ENCODE peak calls at places on chromosomes 1 and 21, in five cellular contexts. One of them, this sample, is unnamed.

GRCh38 chr1:199279872-199280649 is 641.2 kb downstream of the PTPRC start:
- DNase-seq in CD8-positive, alpha-beta T cell: no peak
- DNase-seq in dorsolateral prefrontal cortex: no peak
- DNase-seq in brain microvascular endothelial cell: peak
- DNase-seq in choroid plexus epithelial cell: peak
- DNase-seq in this sample: no peak

GRCh38 chr1:246355421-246356230 is 151.5 kb downstream of the SMYD3 start:
- DNase-seq in CD8-positive, alpha-beta T cell: no peak
- DNase-seq in dorsolateral prefrontal cortex: no peak
- DNase-seq in brain microvascular endothelial cell: peak
- DNase-seq in choroid plexus epithelial cell: peak
- DNase-seq in this sample: no peak

GRCh38 chr21:43712268-43712942 is 6.5 kb upstream of the PDXK start:
- DNase-seq in CD8-positive, alpha-beta T cell: no peak
- DNase-seq in dorsolateral prefrontal cortex: no peak
- DNase-seq in brain microvascular endothelial cell: no peak
- DNase-seq in choroid plexus epithelial cell: peak
- DNase-seq in this sample: no peak

GRCh38 chr1:234730542-234731370 is 120.8 kb upstream of the IRF2BP2 start:
- DNase-seq in CD8-positive, alpha-beta T cell: peak
- DNase-seq in dorsolateral prefrontal cortex: no peak
- DNase-seq in brain microvascular endothelial cell: no peak
- DNase-seq in choroid plexus epithelial cell: no peak
- DNase-seq in this sample: no peak

GRCh38 chr1:4045397-4046010 is 145.4 kb upstream of the C1orf174 start:
- DNase-seq in CD8-positive, alpha-beta T cell: no peak
- DNase-seq in dorsolateral prefrontal cortex: no peak
- DNase-seq in brain microvascular endothelial cell: no peak
- DNase-seq in choroid plexus epithelial cell: no peak
- DNase-seq in this sample: no peak

GRCh38 chr1:210654176-210654786 is 325.6 kb downstream of the HHAT start:
- DNase-seq in CD8-positive, alpha-beta T cell: no peak
- DNase-seq in dorsolateral prefrontal cortex: no peak
- DNase-seq in brain microvascular endothelial cell: peak
- DNase-seq in choroid plexus epithelial cell: peak
- DNase-seq in this sample: no peak

GRCh38 chr1:175232335-175232734 is 39.8 kb upstream of the KIAA0040 start:
- DNase-seq in CD8-positive, alpha-beta T cell: no peak
- DNase-seq in dorsolateral prefrontal cortex: no peak
- DNase-seq in brain microvascular endothelial cell: no peak
- DNase-seq in choroid plexus epithelial cell: no peak
- DNase-seq in this sample: no peak

GRCh38 chr1:205492201-205492667 is 12.2 kb upstream of the CDK18 start:
- DNase-seq in CD8-positive, alpha-beta T cell: no peak
- DNase-seq in dorsolateral prefrontal cortex: no peak
- DNase-seq in brain microvascular endothelial cell: no peak
- DNase-seq in choroid plexus epithelial cell: no peak
- DNase-seq in this sample: no peak

GRCh38 chr1:2234762-2235113 is 6.6 kb downstream of the SKI start:
- DNase-seq in CD8-positive, alpha-beta T cell: no peak
- DNase-seq in dorsolateral prefrontal cortex: no peak
- DNase-seq in brain microvascular endothelial cell: no peak
- DNase-seq in choroid plexus epithelial cell: no peak
- DNase-seq in this sample: no peak

GRCh38 chr1:41416552-41417334 is 55.5 kb downstream of the FOXO6 start:
- DNase-seq in CD8-positive, alpha-beta T cell: peak
- DNase-seq in dorsolateral prefrontal cortex: peak
- DNase-seq in brain microvascular endothelial cell: peak
- DNase-seq in choroid plexus epithelial cell: peak
- DNase-seq in this sample: no peak

GRCh38 chr1:155648207-155649147 is 38.5 kb downstream of the MSTO1 start:
- DNase-seq in CD8-positive, alpha-beta T cell: no peak
- DNase-seq in dorsolateral prefrontal cortex: no peak
- DNase-seq in brain microvascular endothelial cell: peak
- DNase-seq in choroid plexus epithelial cell: peak
- DNase-seq in this sample: no peak

GRCh38 chr21:43916076-43916475 is 51.1 kb downstream of the AGPAT3 start:
- DNase-seq in CD8-positive, alpha-beta T cell: no peak
- DNase-seq in dorsolateral prefrontal cortex: no peak
- DNase-seq in brain microvascular endothelial cell: no peak
- DNase-seq in choroid plexus epithelial cell: no peak
- DNase-seq in this sample: no peak

GRCh38 chr1:205438213-205439158 is 16.6 kb upstream of the LEMD1 start:
- DNase-seq in CD8-positive, alpha-beta T cell: no peak
- DNase-seq in dorsolateral prefrontal cortex: peak
- DNase-seq in brain microvascular endothelial cell: peak
- DNase-seq in choroid plexus epithelial cell: peak
- DNase-seq in this sample: peak

GRCh38 chr1:161730050-161730564 is 8.8 kb downstream of the FCRLB start:
- DNase-seq in CD8-positive, alpha-beta T cell: no peak
- DNase-seq in dorsolateral prefrontal cortex: no peak
- DNase-seq in brain microvascular endothelial cell: peak
- DNase-seq in choroid plexus epithelial cell: peak
- DNase-seq in this sample: no peak

GRCh38 chr1:85464497-85465098 is 361 bp downstream of the DDAH1 start:
- DNase-seq in CD8-positive, alpha-beta T cell: no peak
- DNase-seq in dorsolateral prefrontal cortex: no peak
- DNase-seq in brain microvascular endothelial cell: peak
- DNase-seq in choroid plexus epithelial cell: peak
- DNase-seq in this sample: peak

GRCh38 chr1:16156848-16157495 is 1.1 kb upstream of the EPHA2 start:
- DNase-seq in CD8-positive, alpha-beta T cell: no peak
- DNase-seq in dorsolateral prefrontal cortex: no peak
- DNase-seq in brain microvascular endothelial cell: no peak
- DNase-seq in choroid plexus epithelial cell: peak
- DNase-seq in this sample: no peak

GRCh38 chr1:118618618-118619340 is 369.4 kb downstream of the TBX15 start:
- DNase-seq in CD8-positive, alpha-beta T cell: no peak
- DNase-seq in dorsolateral prefrontal cortex: no peak
- DNase-seq in brain microvascular endothelial cell: no peak
- DNase-seq in choroid plexus epithelial cell: peak
- DNase-seq in this sample: no peak

GRCh38 chr1:91020486-91020885 is 1.3 kb downstream of the ZNF644 start:
- DNase-seq in CD8-positive, alpha-beta T cell: no peak
- DNase-seq in dorsolateral prefrontal cortex: no peak
- DNase-seq in brain microvascular endothelial cell: no peak
- DNase-seq in choroid plexus epithelial cell: peak
- DNase-seq in this sample: no peak

GRCh38 chr1:174637487-174637886 is 189.7 kb downstream of the GPR52 start:
- DNase-seq in CD8-positive, alpha-beta T cell: no peak
- DNase-seq in dorsolateral prefrontal cortex: no peak
- DNase-seq in brain microvascular endothelial cell: no peak
- DNase-seq in choroid plexus epithelial cell: no peak
- DNase-seq in this sample: no peak

GRCh38 chr1:11031624-11032262 is 15.3 kb downstream of the MASP2 start:
- DNase-seq in CD8-positive, alpha-beta T cell: no peak
- DNase-seq in dorsolateral prefrontal cortex: no peak
- DNase-seq in brain microvascular endothelial cell: no peak
- DNase-seq in choroid plexus epithelial cell: no peak
- DNase-seq in this sample: no peak

GRCh38 chr1:19559641-19560040 is 74.3 kb upstream of the CAPZB start:
- DNase-seq in CD8-positive, alpha-beta T cell: no peak
- DNase-seq in dorsolateral prefrontal cortex: no peak
- DNase-seq in brain microvascular endothelial cell: peak
- DNase-seq in choroid plexus epithelial cell: peak
- DNase-seq in this sample: no peak

GRCh38 chr1:113692824-113693431 is 66.4 kb downstream of the PHTF1 start:
- DNase-seq in CD8-positive, alpha-beta T cell: no peak
- DNase-seq in dorsolateral prefrontal cortex: no peak
- DNase-seq in brain microvascular endothelial cell: no peak
- DNase-seq in choroid plexus epithelial cell: no peak
- DNase-seq in this sample: no peak

GRCh38 chr1:8239039-8239305 is 78.9 kb upstream of the SLC45A1 start:
- DNase-seq in CD8-positive, alpha-beta T cell: no peak
- DNase-seq in dorsolateral prefrontal cortex: no peak
- DNase-seq in brain microvascular endothelial cell: peak
- DNase-seq in choroid plexus epithelial cell: peak
- DNase-seq in this sample: no peak

GRCh38 chr1:101366513-101367215 is 129.8 kb downstream of the S1PR1 start:
- DNase-seq in CD8-positive, alpha-beta T cell: no peak
- DNase-seq in dorsolateral prefrontal cortex: no peak
- DNase-seq in brain microvascular endothelial cell: no peak
- DNase-seq in choroid plexus epithelial cell: peak
- DNase-seq in this sample: no peak

GRCh38 chr1:239816090-239816812 is 275.4 kb upstream of the FMN2 start:
- DNase-seq in CD8-positive, alpha-beta T cell: no peak
- DNase-seq in dorsolateral prefrontal cortex: no peak
- DNase-seq in brain microvascular endothelial cell: peak
- DNase-seq in choroid plexus epithelial cell: peak
- DNase-seq in this sample: peak

GRCh38 chr1:207565546-207566468 is 69.8 kb downstream of the CR1 start:
- DNase-seq in CD8-positive, alpha-beta T cell: no peak
- DNase-seq in dorsolateral prefrontal cortex: peak
- DNase-seq in brain microvascular endothelial cell: peak
- DNase-seq in choroid plexus epithelial cell: peak
- DNase-seq in this sample: no peak

GRCh38 chr21:46064870-46065214 is 33.1 kb upstream of the COL6A2 start:
- DNase-seq in CD8-positive, alpha-beta T cell: no peak
- DNase-seq in dorsolateral prefrontal cortex: peak
- DNase-seq in brain microvascular endothelial cell: no peak
- DNase-seq in choroid plexus epithelial cell: no peak
- DNase-seq in this sample: no peak

GRCh38 chr1:211751438-211751837 is 76.0 kb upstream of the NEK2 start:
- DNase-seq in CD8-positive, alpha-beta T cell: no peak
- DNase-seq in dorsolateral prefrontal cortex: no peak
- DNase-seq in brain microvascular endothelial cell: no peak
- DNase-seq in choroid plexus epithelial cell: no peak
- DNase-seq in this sample: no peak

GRCh38 chr1:73626326-73626725 is 571.6 kb downstream of the LRRIQ3 start:
- DNase-seq in CD8-positive, alpha-beta T cell: no peak
- DNase-seq in dorsolateral prefrontal cortex: no peak
- DNase-seq in brain microvascular endothelial cell: no peak
- DNase-seq in choroid plexus epithelial cell: no peak
- DNase-seq in this sample: no peak

GRCh38 chr21:29654203-29654602 is 285.6 kb downstream of the GRIK1 start:
- DNase-seq in CD8-positive, alpha-beta T cell: no peak
- DNase-seq in dorsolateral prefrontal cortex: no peak
- DNase-seq in brain microvascular endothelial cell: no peak
- DNase-seq in choroid plexus epithelial cell: no peak
- DNase-seq in this sample: no peak

GRCh38 chr21:27164208-27165172 is 197.6 kb upstream of the ADAMTS5 start:
- DNase-seq in CD8-positive, alpha-beta T cell: no peak
- DNase-seq in dorsolateral prefrontal cortex: no peak
- DNase-seq in brain microvascular endothelial cell: no peak
- DNase-seq in choroid plexus epithelial cell: no peak
- DNase-seq in this sample: no peak

GRCh38 chr21:15182731-15183130 is 117.9 kb upstream of the NRIP1 start:
- DNase-seq in CD8-positive, alpha-beta T cell: no peak
- DNase-seq in dorsolateral prefrontal cortex: no peak
- DNase-seq in brain microvascular endothelial cell: no peak
- DNase-seq in choroid plexus epithelial cell: no peak
- DNase-seq in this sample: no peak

GRCh38 chr1:213987422-213987875 is 324 bp upstream of the PROX1 start:
- DNase-seq in CD8-positive, alpha-beta T cell: no peak
- DNase-seq in dorsolateral prefrontal cortex: no peak
- DNase-seq in brain microvascular endothelial cell: no peak
- DNase-seq in choroid plexus epithelial cell: peak
- DNase-seq in this sample: no peak

GRCh38 chr1:206041640-206042039 is 11.3 kb upstream of the RHEX start:
- DNase-seq in CD8-positive, alpha-beta T cell: no peak
- DNase-seq in dorsolateral prefrontal cortex: no peak
- DNase-seq in brain microvascular endothelial cell: no peak
- DNase-seq in choroid plexus epithelial cell: no peak
- DNase-seq in this sample: no peak

GRCh38 chr1:111730282-111730681 is 8.9 kb downstream of the INKA2 start:
- DNase-seq in CD8-positive, alpha-beta T cell: no peak
- DNase-seq in dorsolateral prefrontal cortex: no peak
- DNase-seq in brain microvascular endothelial cell: no peak
- DNase-seq in choroid plexus epithelial cell: no peak
- DNase-seq in this sample: no peak

GRCh38 chr1:109922326-109922725 is 11.7 kb downstream of the CSF1 start:
- DNase-seq in CD8-positive, alpha-beta T cell: no peak
- DNase-seq in dorsolateral prefrontal cortex: no peak
- DNase-seq in brain microvascular endothelial cell: no peak
- DNase-seq in choroid plexus epithelial cell: no peak
- DNase-seq in this sample: no peak

GRCh38 chr1:158969166-158969565 is 37.8 kb downstream of the PYHIN1 start:
- DNase-seq in CD8-positive, alpha-beta T cell: no peak
- DNase-seq in dorsolateral prefrontal cortex: no peak
- DNase-seq in brain microvascular endothelial cell: no peak
- DNase-seq in choroid plexus epithelial cell: no peak
- DNase-seq in this sample: no peak

GRCh38 chr1:197145451-197146029 is 929 bp downstream of the ASPM start:
- DNase-seq in CD8-positive, alpha-beta T cell: no peak
- DNase-seq in dorsolateral prefrontal cortex: no peak
- DNase-seq in brain microvascular endothelial cell: no peak
- DNase-seq in choroid plexus epithelial cell: no peak
- DNase-seq in this sample: no peak

GRCh38 chr1:170634293-170634692 is 29.6 kb upstream of the PRRX1 start:
- DNase-seq in CD8-positive, alpha-beta T cell: no peak
- DNase-seq in dorsolateral prefrontal cortex: no peak
- DNase-seq in brain microvascular endothelial cell: no peak
- DNase-seq in choroid plexus epithelial cell: no peak
- DNase-seq in this sample: no peak

GRCh38 chr1:28792644-28793121 is 19.3 kb upstream of the OPRD1 start:
- DNase-seq in CD8-positive, alpha-beta T cell: no peak
- DNase-seq in dorsolateral prefrontal cortex: no peak
- DNase-seq in brain microvascular endothelial cell: no peak
- DNase-seq in choroid plexus epithelial cell: no peak
- DNase-seq in this sample: no peak
- TF ChIP-seq CTCF in CD8-positive, alpha-beta T cell: no peak
- TF ChIP-seq CTCF in dorsolateral prefrontal cortex: no peak
- TF ChIP-seq CTCF in brain microvascular endothelial cell: peak
- TF ChIP-seq CTCF in choroid plexus epithelial cell: peak
- TF ChIP-seq CTCF in this sample: no peak

GRCh38 chr1:228151526-228151925 is 1.8 kb downstream of the GJC2 start:
- DNase-seq in CD8-positive, alpha-beta T cell: no peak
- DNase-seq in dorsolateral prefrontal cortex: peak
- DNase-seq in brain microvascular endothelial cell: no peak
- DNase-seq in choroid plexus epithelial cell: no peak
- DNase-seq in this sample: no peak
- H3K4me3 ChIP-seq in CD8-positive, alpha-beta T cell: no peak
- H3K4me3 ChIP-seq in dorsolateral prefrontal cortex: peak
- H3K4me3 ChIP-seq in brain microvascular endothelial cell: no peak
- H3K4me3 ChIP-seq in choroid plexus epithelial cell: no peak
- H3K4me3 ChIP-seq in this sample: no peak

GRCh38 chr1:61358770-61359455 is 276.6 kb downstream of the NFIA start:
- DNase-seq in CD8-positive, alpha-beta T cell: no peak
- DNase-seq in dorsolateral prefrontal cortex: no peak
- DNase-seq in brain microvascular endothelial cell: peak
- DNase-seq in choroid plexus epithelial cell: peak
- DNase-seq in this sample: no peak
- TF ChIP-seq CTCF in CD8-positive, alpha-beta T cell: no peak
- TF ChIP-seq CTCF in dorsolateral prefrontal cortex: no peak
- TF ChIP-seq CTCF in brain microvascular endothelial cell: no peak
- TF ChIP-seq CTCF in choroid plexus epithelial cell: no peak
- TF ChIP-seq CTCF in this sample: no peak

GRCh38 chr1:42937836-42938595 is 20.7 kb downstream of the SLC2A1 start:
- DNase-seq in CD8-positive, alpha-beta T cell: no peak
- DNase-seq in dorsolateral prefrontal cortex: no peak
- DNase-seq in brain microvascular endothelial cell: no peak
- DNase-seq in choroid plexus epithelial cell: no peak
- DNase-seq in this sample: no peak
- H3K4me3 ChIP-seq in CD8-positive, alpha-beta T cell: no peak
- H3K4me3 ChIP-seq in dorsolateral prefrontal cortex: no peak
- H3K4me3 ChIP-seq in brain microvascular endothelial cell: no peak
- H3K4me3 ChIP-seq in choroid plexus epithelial cell: no peak
- H3K4me3 ChIP-seq in this sample: no peak